ENCODE peak calls at places on chromosomes 4 and X, in nine cellular contexts. I is hepatocyte; W is NCI-H446; B is RPMI8226; N is choroid plexus epithelial cell; Q is CD8-positive, alpha-beta T cell; S is NCI-H1694; H is body of pancreas; O is activated gamma-delta T cell treated with anti-CD3 and anti-CD28 coated beads, Interleukin-2, amount 50 U/mL, for 16 hours. Z is an unnamed sample.

GRCh38 chrX:79089897-79090584 is 54.4 kb upstream of the GPR174 start:
- DNase-seq in S (no peak), H (no peak), O (no peak), N (no peak), W (no peak), Q (no peak), I (no peak), B (no peak), Z (no peak)

GRCh38 chrX:13051529-13052172 is 7.2 kb upstream of the FAM9C start:
- DNase-seq in Q (peak), N (no peak), S (no peak), O (no peak), I (no peak), H (no peak), B (peak), W (no peak), Z (no peak)

GRCh38 chr4:142598132-142598531 is 248.0 kb downstream of the INPP4B start:
- DNase-seq in H (no peak), W (no peak), O (no peak), Q (no peak), S (no peak), I (no peak), B (no peak), N (no peak), Z (no peak)

GRCh38 chr4:153409412-153409811 is 56.7 kb upstream of the TMEM131L start:
- DNase-seq in I (no peak), Q (no peak), H (no peak), O (no peak), N (peak), W (no peak), B (no peak), S (no peak), Z (no peak)

GRCh38 chrX:110699109-110699508 is 96.5 kb downstream of the CHRDL1 start:
- DNase-seq in S (no peak), N (no peak), I (no peak), Q (no peak), O (no peak), B (no peak), W (no peak), H (no peak), Z (no peak)

GRCh38 chrX:29941292-29941691 is 274.1 kb upstream of the MAGEB2 start:
- DNase-seq in N (peak), I (peak), W (no peak), Q (no peak), O (no peak), S (no peak), H (no peak), B (no peak), Z (no peak)

GRCh38 chrX:13293700-13294099 is 26.2 kb downstream of the ATXN3L start:
- DNase-seq in S (no peak), H (peak), W (no peak), Q (no peak), N (no peak), I (peak), B (no peak), O (no peak), Z (no peak)

GRCh38 chr4:178356725-178357124 is 914.5 kb upstream of the AGA start:
- DNase-seq in Q (no peak), O (no peak), H (no peak), I (no peak), W (no peak), B (no peak), S (no peak), N (no peak), Z (no peak)

GRCh38 chr4:146333187-146333894 is 119.0 kb downstream of the REELD1 start:
- DNase-seq in B (peak), N (peak), I (peak), W (no peak), Q (no peak), S (no peak), H (no peak), O (no peak), Z (no peak)

GRCh38 chr4:25913056-25913850 is 767 bp upstream of the SMIM20 start:
- DNase-seq in W (no peak), H (peak), I (no peak), O (peak), Q (peak), N (no peak), S (no peak), B (no peak), Z (no peak)

GRCh38 chr4:142474398-142475087 is 371.6 kb downstream of the INPP4B start:
- DNase-seq in Q (no peak), O (no peak), H (peak), W (no peak), S (no peak), I (no peak), N (no peak), B (peak), Z (no peak)

GRCh38 chr4:8281519-8282133 is 12.1 kb downstream of the HTRA3 start:
- DNase-seq in N (peak), W (peak), H (peak), Q (no peak), B (no peak), S (peak), I (no peak), O (no peak), Z (no peak)

GRCh38 chr4:108417923-108418322 is 202.5 kb upstream of the RPL34 start:
- DNase-seq in N (peak), I (no peak), W (no peak), B (no peak), O (no peak), S (no peak), Q (no peak), H (no peak), Z (no peak)

GRCh38 chr4:108144451-108144850 is 24.3 kb downstream of the LEF1 start:
- DNase-seq in N (no peak), O (no peak), I (no peak), H (no peak), Q (peak), S (no peak), B (no peak), W (no peak), Z (no peak)